ENCODE peak calls at places on chromosomes 7 and 10, in five cellular contexts. H, V, A, O and E are unnamed samples.

GRCh38 chr7:97004237-97004930 is 969 bp upstream of the DLX6 start:
- DNase-seq in H (no peak), V (no peak), A (no peak), O (no peak), E (no peak)

GRCh38 chr10:102505462-102506115 is 1.8 kb downstream of the SUFU start:
- DNase-seq in H (no peak), V (no peak), A (no peak), O (no peak), E (no peak)

GRCh38 chr7:131174391-131174790 is 153.3 kb upstream of the MKLN1 start:
- DNase-seq in H (no peak), V (no peak), A (no peak), O (no peak), E (no peak)

GRCh38 chr7:56291-56913 is 136.0 kb upstream of the FAM20C start:
- DNase-seq in H (no peak), V (no peak), A (no peak), O (no peak), E (no peak)

GRCh38 chr7:86963599-86964230 is 95.7 kb downstream of the ELAPOR2 start:
- DNase-seq in H (no peak), V (no peak), A (no peak), O (no peak), E (peak; percentile 49)

GRCh38 chr10:116371737-116372136 is 47.5 kb downstream of the CCDC172 start:
- DNase-seq in H (no peak), V (no peak), A (no peak), O (no peak), E (peak; percentile 34)

GRCh38 chr7:128053023-128053422 is 21.8 kb upstream of the LRRC4 start:
- DNase-seq in H (no peak), V (no peak), A (no peak), O (no peak), E (peak; percentile 41)

GRCh38 chr7:121395494-121395960 is 581 bp downstream of the FAM3C start:
- DNase-seq in H (peak; percentile 52), V (no peak), A (no peak), O (peak; percentile 16), E (peak; percentile 23)

GRCh38 chr7:9945882-9946281 is 1027.8 kb upstream of the PHF14 start:
- DNase-seq in H (no peak), V (no peak), A (no peak), O (no peak), E (peak; percentile 13)

GRCh38 chr7:13878154-13878553 is 111.3 kb downstream of the ETV1 start:
- DNase-seq in H (no peak), V (no peak), A (no peak), O (no peak), E (no peak)

GRCh38 chr10:52703898-52704297 is 68.7 kb downstream of the MBL2 start:
- DNase-seq in H (no peak), V (no peak), A (no peak), O (no peak), E (no peak)

GRCh38 chr10:63628526-63629362 is 107.5 kb downstream of the REEP3 start:
- DNase-seq in H (peak; percentile 53), V (peak; percentile 55), A (no peak), O (no peak), E (peak; percentile 65)

GRCh38 chr10:97542169-97543024 is 30.2 kb upstream of the ANKRD2 start:
- DNase-seq in H (peak; percentile 73), V (no peak), A (no peak), O (peak; percentile 94), E (peak; percentile 97)

GRCh38 chr10:63262674-63263073 is 129.5 kb downstream of the NRBF2 start:
- DNase-seq in H (no peak), V (no peak), A (no peak), O (no peak), E (no peak)

DNA sequence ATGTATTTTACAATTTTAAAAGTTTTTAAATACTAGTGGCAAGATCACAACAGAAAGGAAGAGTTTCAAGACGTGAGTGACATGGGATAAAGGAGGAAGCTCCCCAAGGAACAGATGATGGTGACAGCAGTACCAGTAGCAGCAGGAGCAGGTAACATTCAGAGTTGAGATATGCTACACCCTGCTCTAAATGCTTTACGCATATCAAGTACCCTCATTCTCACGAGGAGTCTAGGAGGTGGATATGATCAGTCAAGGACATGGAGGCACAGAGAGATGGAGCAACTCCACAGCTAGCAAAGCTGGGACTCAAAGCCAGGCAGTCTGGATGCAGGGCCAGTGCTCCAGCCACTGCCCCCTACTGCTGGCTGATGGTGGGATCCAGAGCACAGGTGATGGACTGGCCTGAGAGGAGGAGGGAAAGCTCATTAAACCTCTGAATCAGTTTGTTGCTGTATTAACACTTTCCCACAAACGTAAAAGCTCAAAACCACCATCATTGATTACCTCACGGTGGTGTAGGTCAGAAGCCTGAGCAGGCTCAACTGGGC is 17.5 kb downstream of the RP9 start:
- DNase-seq in H (no peak), V (no peak), A (no peak), O (peak; percentile 79), E (no peak)
- H2BK5ac ChIP-seq in H (no peak overlapping the region), V (no peak overlapping the region), A (no peak overlapping the region), O (no peak overlapping the region), E (no peak overlapping the region)

GRCh38 chr7:115056019-115056418 is 134.1 kb downstream of the MDFIC start:
- DNase-seq in H (no peak), V (no peak), A (no peak), O (no peak), E (peak; percentile 33)
- H2BK12ac ChIP-seq in H (no peak overlapping the region), V (no peak overlapping the region), A (no peak overlapping the region), O (no peak overlapping the region), E (no peak overlapping the region)

GRCh38 chr10:77386365-77386764 is 251.2 kb downstream of the KCNMA1 start:
- DNase-seq in H (no peak), V (no peak), A (no peak), O (no peak), E (no peak)

GRCh38 chr10:77385315-77385714 is 252.3 kb downstream of the KCNMA1 start:
- DNase-seq in H (no peak), V (no peak), A (no peak), O (no peak), E (no peak)

GRCh38 chr10:77387247-77387646 is 250.4 kb downstream of the KCNMA1 start:
- DNase-seq in H (no peak), V (no peak), A (no peak), O (no peak), E (no peak)

GRCh38 chr10:77388571-77388970 is 249.0 kb downstream of the KCNMA1 start:
- DNase-seq in H (no peak), V (no peak), A (no peak), O (no peak), E (no peak)

DNA sequence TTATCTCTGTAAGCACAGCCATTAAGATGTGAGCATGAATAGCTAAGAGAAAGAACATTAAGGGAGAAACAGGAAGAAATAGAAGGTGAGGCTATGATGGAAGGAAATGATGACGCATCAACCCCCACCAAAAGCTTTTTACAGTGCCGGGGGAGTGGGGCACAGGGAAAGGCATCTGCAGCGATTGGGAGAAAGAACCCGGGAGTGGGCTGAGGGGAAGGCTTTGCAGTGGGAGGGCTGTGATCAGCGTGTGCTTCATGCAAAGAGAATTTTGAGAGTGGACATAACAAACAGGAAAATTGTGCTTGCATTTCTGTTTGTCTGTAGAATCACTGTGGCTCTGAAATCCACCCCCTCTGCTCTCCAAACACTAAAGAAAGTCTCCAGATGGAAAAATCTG is 250.8 kb downstream of the KCNMA1 start:
- DNase-seq in H (no peak), V (no peak), A (no peak), O (no peak), E (peak; percentile 73)
- H2BK5ac ChIP-seq in H (no peak overlapping the region), V (no peak overlapping the region), A (no peak overlapping the region), O (no peak overlapping the region), E (peak overlapping the region; percentile 0)

GRCh38 chr10:123997486-123998196 is 95.8 kb downstream of the CHST15 start:
- DNase-seq in H (no peak), V (no peak), A (no peak), O (peak; percentile 18), E (peak; percentile 95)
- H2BK12ac ChIP-seq in H (no peak overlapping the region), V (no peak overlapping the region), A (peak overlapping the region; percentile 80), O (no peak overlapping the region), E (peak overlapping the region; percentile 29)

DNA sequence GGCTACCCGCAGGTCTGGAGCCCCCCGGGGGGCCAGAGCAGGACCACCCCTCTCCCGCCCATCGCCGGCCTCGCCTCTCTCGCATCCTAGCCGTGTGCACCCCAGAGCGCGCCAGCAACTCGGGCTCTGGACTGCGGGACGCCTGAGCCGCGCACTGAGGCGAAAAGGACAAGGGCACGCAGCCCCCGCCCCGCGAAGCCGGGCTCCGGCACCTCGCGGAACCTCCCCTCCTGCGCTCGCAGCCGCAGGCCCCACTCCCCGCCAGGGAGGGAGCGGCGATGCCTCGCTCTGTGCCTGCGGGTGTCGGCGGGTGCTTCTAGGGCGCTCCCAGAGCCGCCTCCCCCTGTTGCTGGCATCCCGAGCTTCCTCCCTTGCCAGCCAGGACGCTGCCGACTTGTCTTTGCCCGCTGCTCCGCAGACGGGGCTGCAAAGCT is at the start of gene ITGB8:
- DNase-seq in H (peak; percentile 69), V (no peak), A (no peak), O (peak; percentile 19), E (no peak)
- H2BK5ac ChIP-seq in H (no peak within 1 kb of the TSS), V (peak within 1 kb of the TSS; percentile 97), A (peak within 1 kb of the TSS; percentile 69), O (peak within 1 kb of the TSS; percentile 63), E (peak within 1 kb of the TSS; percentile 93)

GRCh38 chr7:155487509-155488482 is 29.9 kb downstream of the EN2 start:
- DNase-seq in H (no peak), V (no peak), A (no peak), O (no peak), E (no peak)
- H2BK12ac ChIP-seq in H (no peak overlapping the region), V (peak overlapping the region; percentile 7), A (no peak overlapping the region), O (no peak overlapping the region), E (no peak overlapping the region)